ENCODE peak calls at places on chromosome 19, in ten cellular contexts. J is Panc1; S is natural killer cell; D is stimulated activated CD8-positive, alpha-beta memory T cell treated with anti-CD3 and anti-CD28 coated beads, Interleukin-2, amount 100 ng/mL, for 48 hours; I is lung microvascular endothelial cell; F is CD4-positive, alpha-beta T cell; E is H9; T is RCC 7860; O is NCI-H2081; B is upper lobe of right lung. G is an unnamed sample.

GRCh38 chr19:35270381-35270811 is 1.6 kb downstream of the USF2 start:
- DNase-seq in O (no peak), S (no peak), B (no peak), T (no peak), I (no peak), D (no peak), E (no peak), J (no peak), F (no peak), G (no peak)

GRCh38 chr19:48511800-48512503 is at the start of gene LMTK3:
- DNase-seq in B (no peak), F (peak; percentile 77), D (peak; percentile 49), J (no peak), S (no peak), T (no peak), O (peak; percentile 78), E (peak; percentile 77), I (no peak), G (peak; percentile 95)

GRCh38 chr19:2523630-2524311 is 47.8 kb downstream of the GADD45B start:
- DNase-seq in F (no peak), D (no peak), E (no peak), B (no peak), S (no peak), O (no peak), J (no peak), T (peak; percentile 75), I (no peak), G (peak; percentile 66)

GRCh38 chr19:7292352-7292949 is 1.8 kb downstream of the INSR start:
- DNase-seq in T (no peak), I (no peak), J (no peak), E (peak; percentile 48), S (no peak), D (no peak), B (no peak), O (no peak), F (no peak), G (peak; percentile 70)

GRCh38 chr19:40682431-40682964 is 8.0 kb downstream of the NUMBL start:
- DNase-seq in B (no peak), E (no peak), D (no peak), F (no peak), I (no peak), S (no peak), O (no peak), T (no peak), J (no peak), G (no peak)

GRCh38 chr19:49814010-49814409 is 918 bp upstream of the FUZ start:
- DNase-seq in D (no peak), S (no peak), J (no peak), T (no peak), E (no peak), O (no peak), B (no peak), I (no peak), F (no peak), G (no peak)

GRCh38 chr19:8607386-8607785 is 3.1 kb downstream of the ADAMTS10 start:
- DNase-seq in E (no peak), D (no peak), F (no peak), T (no peak), J (no peak), S (no peak), I (no peak), O (no peak), B (no peak), G (no peak)

GRCh38 chr19:46951236-46951986 is 68.2 kb upstream of the NPAS1 start:
- DNase-seq in T (peak; percentile 98), J (no peak), S (no peak), D (no peak), I (no peak), F (no peak), O (peak; percentile 10), B (no peak), E (no peak), G (no peak)

GRCh38 chr19:5718032-5718578 is 1.8 kb downstream of the LONP1 start:
- DNase-seq in O (no peak), S (no peak), F (no peak), J (no peak), D (no peak), T (peak; percentile 49), E (no peak), I (peak; percentile 23), B (no peak), G (no peak)